ENCODE peak calls at places on chromosomes 3 and 15, in seven cellular contexts. E, H, I, F, T, X and P are unnamed samples. For H3K4me1, the result is how much of the 10 kb centered on the place peaks cover.

GRCh38 chr3:156530969-156531368 is 23.9 kb downstream of the SSR3 start:
- DNase-seq in E (no peak), H (no peak), I (no peak), F (no peak), T (no peak), X (no peak), P (no peak)

GRCh38 chr3:156388469-156389150 is 166.3 kb downstream of the SSR3 start:
- DNase-seq in E (no peak), H (peak), I (no peak), F (no peak), T (peak), X (no peak), P (no peak)

GRCh38 chr15:77098572-77098971 is 27.7 kb upstream of the TSPAN3 start:
- DNase-seq in E (no peak), H (no peak), I (no peak), F (no peak), T (no peak), X (no peak), P (no peak)

GRCh38 chr3:178003756-178004155 is 532.5 kb upstream of the KCNMB2 start:
- DNase-seq in E (no peak), H (peak), I (no peak), F (no peak), T (no peak), X (no peak), P (no peak)

GRCh38 chr15:23118208-23118607 is 18.4 kb downstream of the GOLGA6L1 start:
- DNase-seq in E (no peak), H (no peak), I (no peak), F (no peak), T (no peak), X (no peak), P (no peak)

GRCh38 chr15:98906712-98907083 is 100.9 kb downstream of the PGPEP1L start:
- DNase-seq in E (no peak), H (peak), I (peak), F (peak), T (peak), X (no peak), P (no peak)

GRCh38 chr3:183629546-183630301 is 5.7 kb upstream of the KLHL24 start:
- DNase-seq in E (no peak), H (no peak), I (no peak), F (no peak), T (no peak), X (no peak), P (no peak)

GRCh38 chr15:80584561-80584964 is 110.5 kb upstream of the ABHD17C start:
- DNase-seq in E (no peak), H (no peak), I (no peak), F (peak), T (no peak), X (no peak), P (no peak)

GRCh38 chr3:49158108-49158709 is 7.9 kb downstream of the CCDC71 start:
- DNase-seq in E (peak), H (no peak), I (no peak), F (peak), T (no peak), X (peak), P (peak)

GRCh38 chr3:158970006-158970405 is 168.2 kb downstream of the MFSD1 start:
- DNase-seq in E (no peak), H (no peak), I (no peak), F (no peak), T (no peak), X (no peak), P (no peak)

GRCh38 chr3:137105277-137105977 is 147.6 kb downstream of the IL20RB start:
- DNase-seq in E (no peak), H (peak), I (peak), F (no peak), T (no peak), X (no peak), P (no peak)

GRCh38 chr3:43345877-43346276 is 59.5 kb downstream of the SNRK start:
- DNase-seq in E (no peak), H (peak), I (no peak), F (no peak), T (no peak), X (no peak), P (no peak)

GRCh38 chr15:84788500-84788899 is 28.7 kb upstream of the ALPK3 start:
- DNase-seq in E (no peak), H (no peak), I (no peak), F (no peak), T (no peak), X (no peak), P (no peak)

GRCh38 chr3:58188173-58188564 is 22.6 kb downstream of the DNASE1L3 start:
- DNase-seq in E (no peak), H (no peak), I (no peak), F (no peak), T (no peak), X (no peak), P (no peak)

GRCh38 chr15:60128000-60128376 is 123.9 kb downstream of the FOXB1 start:
- DNase-seq in E (no peak), H (peak), I (peak), F (no peak), T (no peak), X (no peak), P (no peak)

GRCh38 chr15:65370885-65371284 is 6.9 kb downstream of the IGDCC3 start:
- DNase-seq in E (no peak), H (no peak), I (no peak), F (no peak), T (no peak), X (no peak), P (no peak)

GRCh38 chr15:68674975-68675374 is 96.2 kb downstream of the CORO2B start:
- DNase-seq in E (no peak), H (peak), I (peak), F (no peak), T (no peak), X (no peak), P (no peak)

GRCh38 chr15:31279221-31280036 is 47.2 kb upstream of the KLF13 start:
- DNase-seq in E (peak), H (no peak), I (no peak), F (peak), T (no peak), X (peak), P (peak)

GRCh38 chr3:182533394-182533793 is 259.9 kb upstream of the ATP11B start:
- DNase-seq in E (no peak), H (no peak), I (no peak), F (peak), T (no peak), X (no peak), P (no peak)

GRCh38 chr3:48696156-48696555 is 10.4 kb upstream of the NCKIPSD start:
- DNase-seq in E (no peak), H (no peak), I (no peak), F (no peak), T (no peak), X (no peak), P (no peak)

GRCh38 chr15:38073278-38073930 is 139.0 kb downstream of the TMCO5A start:
- DNase-seq in E (no peak), H (peak), I (peak), F (no peak), T (no peak), X (no peak), P (no peak)

GRCh38 chr3:14152233-14152962 is 26.0 kb downstream of the XPC start:
- DNase-seq in E (peak), H (no peak), I (no peak), F (no peak), T (no peak), X (no peak), P (no peak)

GRCh38 chr15:37140531-37141053 is 40.2 kb upstream of the MEIS2 start:
- DNase-seq in E (no peak), H (peak), I (no peak), F (no peak), T (no peak), X (no peak), P (no peak)

GRCh38 chr3:8767667-8768363 is 1.6 kb downstream of the OXTR start:
- DNase-seq in E (peak), H (no peak), I (no peak), F (peak), T (no peak), X (peak), P (no peak)

GRCh38 chr3:125150525-125151436 is 61.8 kb downstream of the SLC12A8 start:
- DNase-seq in E (no peak), H (peak), I (no peak), F (peak), T (no peak), X (peak), P (peak)

GRCh38 chr15:77009176-77009575 is 14.2 kb downstream of the PSTPIP1 start:
- DNase-seq in E (no peak), H (no peak), I (no peak), F (no peak), T (no peak), X (no peak), P (no peak)

GRCh38 chr3:30826381-30827061 is 67.9 kb downstream of the GADL1 start:
- DNase-seq in E (no peak), H (no peak), I (no peak), F (no peak), T (no peak), X (no peak), P (no peak)

GRCh38 chr3:170467007-170467406 is 48.3 kb downstream of the CLDN11 start:
- DNase-seq in E (no peak), H (no peak), I (no peak), F (no peak), T (no peak), X (no peak), P (no peak)

GRCh38 chr3:48459773-48460516 is 13.4 kb downstream of the ATRIP start:
- DNase-seq in E (no peak), H (no peak), I (no peak), F (no peak), T (no peak), X (no peak), P (no peak)

GRCh38 chr15:77507151-77507847 is 86.6 kb downstream of the HMG20A start:
- DNase-seq in E (peak), H (no peak), I (no peak), F (peak), T (peak), X (peak), P (peak)

GRCh38 chr3:15769256-15769915 is 28.4 kb downstream of the ANKRD28 start:
- DNase-seq in E (no peak), H (no peak), I (no peak), F (no peak), T (no peak), X (no peak), P (no peak)

GRCh38 chr15:65192016-65192415 is 6.9 kb upstream of the CLPX start:
- DNase-seq in E (no peak), H (peak), I (no peak), F (no peak), T (no peak), X (no peak), P (no peak)

GRCh38 chr3:148902173-148902791 is 37.2 kb downstream of the CPA3 start:
- DNase-seq in E (no peak), H (peak), I (no peak), F (no peak), T (no peak), X (no peak), P (no peak)

GRCh38 chr15:67066041-67067021 is 929 bp downstream of the SMAD3 start:
- DNase-seq in E (no peak), H (peak), I (peak), F (no peak), T (peak), X (no peak), P (no peak)

GRCh38 chr3:39142067-39142466 is 11.3 kb downstream of the CSRNP1 start:
- DNase-seq in E (no peak), H (no peak), I (no peak), F (peak), T (no peak), X (peak), P (peak)

GRCh38 chr3:62259924-62260323 is 113.4 kb downstream of the FEZF2 start:
- DNase-seq in E (no peak), H (no peak), I (no peak), F (no peak), T (no peak), X (no peak), P (no peak)
- H3K4me1 ChIP-seq in E (under half), H (under half), I (under half), F (under half), T (under half), X (under half), P (under half)

GRCh38 chr15:40322531-40323238 is 807 bp upstream of the INAFM2 start:
- DNase-seq in E (no peak), H (no peak), I (no peak), F (no peak), T (no peak), X (peak), P (no peak)
- TF ChIP-seq POLR2A in E (no peak), H (no peak), I (no peak), F (no peak), T (no peak), X (no peak), P (no peak)

DNA sequence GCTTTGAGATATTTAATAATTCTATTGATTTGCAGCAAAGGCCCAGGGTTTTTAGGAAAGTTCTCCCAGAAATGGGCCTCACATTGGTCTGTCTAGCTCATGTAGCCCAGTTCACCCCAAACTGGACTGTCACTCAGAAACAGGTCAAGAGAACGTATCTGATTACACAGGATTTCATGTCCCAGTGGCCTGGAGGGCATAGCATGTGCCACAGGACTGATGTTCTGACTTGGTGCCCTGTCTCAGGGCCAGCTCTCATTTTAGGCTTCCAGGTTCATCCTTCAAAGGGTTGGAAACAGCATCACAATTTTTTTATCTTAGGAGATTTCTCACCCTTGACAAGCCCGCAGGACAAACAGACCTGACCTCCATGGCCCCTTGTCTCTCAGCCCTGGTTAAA is 398.4 kb upstream of the AZI2 start:
- DNase-seq in E (no peak), H (no peak), I (no peak), F (no peak), T (no peak), X (no peak), P (no peak)
- H3K4me1 ChIP-seq in E (under half), H (under half), I (under half), F (under half), T (under half), X (under half), P (under half)

DNA sequence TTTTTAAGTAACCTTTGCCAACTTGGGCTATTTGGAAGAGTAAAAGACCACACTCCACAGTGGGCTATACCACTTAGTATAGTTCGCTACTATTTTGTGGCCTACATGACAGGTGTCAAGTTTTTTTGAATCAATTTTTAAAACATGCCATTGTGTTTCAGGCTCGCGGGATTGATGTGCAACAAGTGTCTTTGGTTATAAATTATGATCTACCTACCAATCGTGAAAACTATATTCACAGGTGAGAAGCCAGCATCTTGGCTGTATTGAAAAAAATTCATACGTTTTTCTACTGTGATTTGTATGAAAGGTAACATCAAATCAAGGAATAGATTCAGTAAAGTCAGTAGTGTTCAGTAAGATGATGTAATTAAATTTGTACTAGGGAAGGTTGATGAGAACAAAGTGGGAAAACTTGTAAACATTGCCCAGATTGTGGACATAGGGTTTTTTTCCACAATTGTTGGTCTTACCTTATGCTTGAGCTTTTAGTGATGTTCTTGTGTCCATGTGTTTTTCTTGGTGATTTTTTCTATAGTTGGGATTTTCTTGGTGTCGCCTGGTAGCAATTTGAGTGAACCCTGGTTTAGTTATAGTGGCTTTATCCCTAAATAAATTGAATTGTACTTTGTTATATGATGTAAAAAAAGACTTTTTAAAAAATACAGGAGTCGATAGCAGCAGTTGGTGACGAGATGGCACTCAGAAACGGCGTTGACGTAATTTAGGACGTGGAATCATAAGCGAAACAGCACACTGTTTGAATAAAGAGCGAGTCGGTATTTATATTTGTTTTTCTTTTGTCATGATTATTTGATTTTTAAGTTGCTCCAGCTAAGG is 4.5 kb downstream of the EIF4A2 start:
- DNase-seq in E (no peak), H (no peak), I (no peak), F (no peak), T (no peak), X (no peak), P (no peak)
- TF ChIP-seq POLR2A in E (no peak), H (peak), I (no peak), F (no peak), T (no peak), X (no peak), P (no peak)

DNA sequence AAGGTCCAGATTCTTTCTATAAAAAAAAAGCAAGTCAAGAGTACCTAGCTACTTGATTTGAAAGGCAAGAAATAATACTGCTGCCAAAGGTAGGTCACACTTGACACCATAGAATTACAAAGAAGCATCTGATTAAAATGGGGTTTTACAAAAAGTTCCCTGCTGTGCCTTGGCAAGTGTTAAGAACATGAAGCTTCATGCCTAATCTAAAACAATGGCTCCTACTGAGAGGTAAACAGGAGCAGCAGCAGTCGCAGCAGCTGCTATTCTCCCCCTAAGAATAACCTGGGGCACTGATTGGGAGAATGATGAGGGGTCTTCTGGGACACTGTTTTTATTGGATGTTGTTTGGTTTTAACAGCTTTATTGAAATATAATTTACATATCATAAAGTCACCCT is 14.1 kb downstream of the UBP1 start:
- DNase-seq in E (no peak), H (no peak), I (no peak), F (no peak), T (no peak), X (no peak), P (no peak)
- H3K4me1 ChIP-seq in E (under half), H (under half), I (under half), F (half or more), T (under half), X (half or more), P (under half)

DNA sequence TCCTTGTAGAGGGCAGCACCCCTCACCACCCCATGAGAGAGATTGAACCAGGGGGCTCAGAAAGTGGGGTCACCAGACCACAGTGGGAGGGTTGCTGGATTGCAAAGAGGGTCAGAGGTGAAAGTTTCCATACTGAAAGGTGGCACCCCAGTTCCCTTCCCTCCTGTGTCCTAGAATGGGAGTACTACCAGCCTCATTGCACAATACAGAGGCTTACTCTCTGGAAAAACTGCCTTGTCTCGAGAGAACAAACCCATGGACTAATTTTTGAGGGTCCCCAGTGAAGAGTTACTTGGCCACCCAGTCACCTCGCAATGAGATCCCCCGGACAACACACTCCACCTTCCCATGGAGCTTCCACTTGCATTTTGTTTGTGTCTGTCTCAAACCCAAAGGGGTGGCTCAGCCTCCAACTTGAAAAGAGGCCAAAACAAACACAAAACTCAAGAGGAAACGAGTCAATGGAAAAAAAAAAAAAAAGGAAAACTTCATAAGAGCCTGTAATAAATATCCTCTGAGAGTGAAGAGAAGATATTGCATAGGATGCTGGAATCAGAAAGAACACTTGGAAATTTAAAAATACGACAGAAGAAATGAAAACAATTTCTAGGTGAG is 18.6 kb downstream of the MESP2 start:
- DNase-seq in E (no peak), H (peak), I (no peak), F (no peak), T (no peak), X (no peak), P (no peak)
- TF ChIP-seq POLR2A in E (no peak), H (no peak), I (no peak), F (no peak), T (no peak), X (no peak), P (peak)

GRCh38 chr3:187944391-187945179 is 199.3 kb upstream of the BCL6 start:
- DNase-seq in E (no peak), H (no peak), I (no peak), F (no peak), T (no peak), X (no peak), P (peak)
- H3K4me1 ChIP-seq in E (under half), H (under half), I (under half), F (under half), T (under half), X (under half), P (under half)

DNA sequence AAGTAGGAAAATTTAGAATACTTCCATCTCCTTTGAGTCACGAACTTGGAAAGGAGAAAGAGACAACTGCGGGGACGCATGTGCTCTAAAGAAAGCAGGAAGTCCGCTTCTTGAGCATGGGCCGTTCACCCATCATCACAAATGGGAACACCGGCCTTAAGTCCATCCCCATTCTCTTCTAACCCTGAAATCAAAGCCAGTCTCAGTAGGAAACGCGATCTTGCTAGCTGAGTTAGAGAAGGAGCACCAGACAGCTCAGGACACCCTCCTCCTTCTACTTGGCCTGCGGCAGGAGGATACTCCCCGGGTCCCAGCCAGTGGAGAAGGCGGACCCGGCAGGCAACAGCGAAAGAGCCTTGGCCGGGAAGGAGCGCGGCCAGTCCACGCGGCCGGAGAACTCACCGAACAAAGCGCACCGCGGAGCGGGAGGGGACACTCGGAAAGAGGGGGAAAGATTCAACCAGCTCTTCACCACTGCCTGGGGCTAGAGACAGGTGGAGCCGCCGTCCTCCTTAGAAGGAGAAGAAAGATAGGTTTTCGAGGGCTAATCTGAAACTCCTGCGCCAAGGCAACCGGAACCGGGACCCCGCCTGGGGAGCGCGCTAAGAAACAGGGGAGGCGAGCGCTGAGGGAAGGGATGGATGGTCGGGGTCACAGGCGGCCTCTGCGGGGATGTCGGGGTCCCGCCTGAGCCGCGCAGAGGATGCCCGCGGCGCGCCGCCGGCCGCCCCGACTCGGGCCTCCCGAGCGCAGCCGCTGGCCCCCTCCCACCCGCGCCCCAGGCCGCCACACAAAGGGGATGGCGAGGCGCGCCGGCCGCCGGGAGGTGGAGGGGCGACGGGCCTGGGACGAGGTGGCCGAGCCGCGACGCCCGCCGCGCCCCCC is 825 bp downstream of the SLC4A7 start:
- DNase-seq in E (no peak), H (peak), I (peak), F (peak), T (peak), X (peak), P (peak)
- TF ChIP-seq POLR2A in E (no peak), H (peak), I (peak), F (no peak), T (no peak), X (peak), P (peak)